ENCODE peak calls at places on chromosomes 6 and 20, in nine cellular contexts. One of them, this sample, is unnamed.

GRCh38 chr20:50601511-50602431 is 89.6 kb downstream of the RIPOR3 start:
- DNase-seq in fibroblast of mammary gland: no peak
- DNase-seq in NCI-H1436: no peak
- DNase-seq in G401: no peak
- DNase-seq in neural crest cell: no peak
- DNase-seq in H9: no peak
- DNase-seq in stimulated activated CD4-positive, alpha-beta T cell treated with anti-CD3 and anti-CD28 coated beads, Interleukin-2, amount 100 ng/mL, for 48 hours: no peak
- DNase-seq in aorta: no peak
- DNase-seq in HFFc6: no peak
- DNase-seq in this sample: no peak

GRCh38 chr6:138695193-138695592 is 78.4 kb upstream of the CCDC28A start:
- DNase-seq in H9: no peak
- DNase-seq in stimulated activated CD4-positive, alpha-beta T cell treated with anti-CD3 and anti-CD28 coated beads, Interleukin-2, amount 100 ng/mL, for 48 hours: no peak
- DNase-seq in HFFc6: no peak
- DNase-seq in NCI-H1436: no peak
- DNase-seq in neural crest cell: no peak
- DNase-seq in G401: no peak
- DNase-seq in aorta: no peak
- DNase-seq in fibroblast of mammary gland: peak
- DNase-seq in this sample: no peak

GRCh38 chr6:100344321-100344720 is 120.4 kb downstream of the SIM1 start:
- DNase-seq in aorta: no peak
- DNase-seq in G401: no peak
- DNase-seq in NCI-H1436: no peak
- DNase-seq in H9: no peak
- DNase-seq in fibroblast of mammary gland: no peak
- DNase-seq in HFFc6: no peak
- DNase-seq in neural crest cell: no peak
- DNase-seq in stimulated activated CD4-positive, alpha-beta T cell treated with anti-CD3 and anti-CD28 coated beads, Interleukin-2, amount 100 ng/mL, for 48 hours: no peak
- DNase-seq in this sample: no peak

GRCh38 chr6:80280258-80281010 is 174.0 kb downstream of the BCKDHB start:
- DNase-seq in stimulated activated CD4-positive, alpha-beta T cell treated with anti-CD3 and anti-CD28 coated beads, Interleukin-2, amount 100 ng/mL, for 48 hours: no peak
- DNase-seq in neural crest cell: no peak
- DNase-seq in fibroblast of mammary gland: peak
- DNase-seq in G401: no peak
- DNase-seq in HFFc6: peak
- DNase-seq in NCI-H1436: no peak
- DNase-seq in H9: no peak
- DNase-seq in aorta: no peak
- DNase-seq in this sample: no peak

GRCh38 chr6:4085329-4085695 is 6.4 kb upstream of the FAM217A start:
- DNase-seq in neural crest cell: no peak
- DNase-seq in HFFc6: peak
- DNase-seq in G401: no peak
- DNase-seq in fibroblast of mammary gland: peak
- DNase-seq in aorta: no peak
- DNase-seq in stimulated activated CD4-positive, alpha-beta T cell treated with anti-CD3 and anti-CD28 coated beads, Interleukin-2, amount 100 ng/mL, for 48 hours: no peak
- DNase-seq in H9: no peak
- DNase-seq in NCI-H1436: no peak
- DNase-seq in this sample: no peak

GRCh38 chr6:26420607-26421235 is 18.6 kb downstream of the BTN3A1 start:
- DNase-seq in H9: peak
- DNase-seq in stimulated activated CD4-positive, alpha-beta T cell treated with anti-CD3 and anti-CD28 coated beads, Interleukin-2, amount 100 ng/mL, for 48 hours: no peak
- DNase-seq in neural crest cell: peak
- DNase-seq in NCI-H1436: no peak
- DNase-seq in HFFc6: peak
- DNase-seq in aorta: no peak
- DNase-seq in G401: peak
- DNase-seq in fibroblast of mammary gland: peak
- DNase-seq in this sample: no peak

GRCh38 chr20:63360850-63361497 is at the start of gene CHRNA4:
- DNase-seq in fibroblast of mammary gland: no peak
- DNase-seq in G401: no peak
- DNase-seq in H9: no peak
- DNase-seq in HFFc6: no peak
- DNase-seq in neural crest cell: no peak
- DNase-seq in stimulated activated CD4-positive, alpha-beta T cell treated with anti-CD3 and anti-CD28 coated beads, Interleukin-2, amount 100 ng/mL, for 48 hours: no peak
- DNase-seq in aorta: no peak
- DNase-seq in NCI-H1436: peak
- DNase-seq in this sample: no peak

GRCh38 chr6:33981861-33982260 is 164.0 kb downstream of the GRM4 start:
- DNase-seq in aorta: no peak
- DNase-seq in neural crest cell: no peak
- DNase-seq in stimulated activated CD4-positive, alpha-beta T cell treated with anti-CD3 and anti-CD28 coated beads, Interleukin-2, amount 100 ng/mL, for 48 hours: no peak
- DNase-seq in fibroblast of mammary gland: no peak
- DNase-seq in HFFc6: no peak
- DNase-seq in NCI-H1436: no peak
- DNase-seq in H9: no peak
- DNase-seq in G401: no peak
- DNase-seq in this sample: no peak

GRCh38 chr6:148885920-148886845 is 139.4 kb downstream of the UST start:
- DNase-seq in HFFc6: no peak
- DNase-seq in NCI-H1436: no peak
- DNase-seq in G401: peak
- DNase-seq in neural crest cell: no peak
- DNase-seq in fibroblast of mammary gland: no peak
- DNase-seq in aorta: no peak
- DNase-seq in stimulated activated CD4-positive, alpha-beta T cell treated with anti-CD3 and anti-CD28 coated beads, Interleukin-2, amount 100 ng/mL, for 48 hours: no peak
- DNase-seq in H9: no peak
- DNase-seq in this sample: no peak

GRCh38 chr6:127924440-127924839 is 23.6 kb upstream of the THEMIS start:
- DNase-seq in HFFc6: no peak
- DNase-seq in stimulated activated CD4-positive, alpha-beta T cell treated with anti-CD3 and anti-CD28 coated beads, Interleukin-2, amount 100 ng/mL, for 48 hours: no peak
- DNase-seq in NCI-H1436: no peak
- DNase-seq in fibroblast of mammary gland: peak
- DNase-seq in aorta: no peak
- DNase-seq in H9: no peak
- DNase-seq in neural crest cell: no peak
- DNase-seq in G401: no peak
- DNase-seq in this sample: no peak

GRCh38 chr6:20031342-20031741 is 180.9 kb downstream of the MBOAT1 start:
- DNase-seq in fibroblast of mammary gland: no peak
- DNase-seq in aorta: no peak
- DNase-seq in H9: no peak
- DNase-seq in HFFc6: no peak
- DNase-seq in neural crest cell: no peak
- DNase-seq in G401: no peak
- DNase-seq in stimulated activated CD4-positive, alpha-beta T cell treated with anti-CD3 and anti-CD28 coated beads, Interleukin-2, amount 100 ng/mL, for 48 hours: no peak
- DNase-seq in NCI-H1436: no peak
- DNase-seq in this sample: no peak

GRCh38 chr6:491233-491632 is 99.7 kb downstream of the IRF4 start:
- DNase-seq in neural crest cell: no peak
- DNase-seq in aorta: no peak
- DNase-seq in NCI-H1436: no peak
- DNase-seq in stimulated activated CD4-positive, alpha-beta T cell treated with anti-CD3 and anti-CD28 coated beads, Interleukin-2, amount 100 ng/mL, for 48 hours: no peak
- DNase-seq in HFFc6: no peak
- DNase-seq in G401: no peak
- DNase-seq in fibroblast of mammary gland: no peak
- DNase-seq in H9: no peak
- DNase-seq in this sample: no peak

GRCh38 chr20:32010666-32011065 is 428 bp downstream of the CCM2L start:
- DNase-seq in neural crest cell: no peak
- DNase-seq in NCI-H1436: no peak
- DNase-seq in G401: no peak
- DNase-seq in fibroblast of mammary gland: no peak
- DNase-seq in H9: peak
- DNase-seq in aorta: no peak
- DNase-seq in HFFc6: no peak
- DNase-seq in stimulated activated CD4-positive, alpha-beta T cell treated with anti-CD3 and anti-CD28 coated beads, Interleukin-2, amount 100 ng/mL, for 48 hours: no peak
- DNase-seq in this sample: no peak

GRCh38 chr6:135901776-135902524 is 50.4 kb downstream of the PDE7B start:
- DNase-seq in neural crest cell: no peak
- DNase-seq in HFFc6: peak
- DNase-seq in aorta: no peak
- DNase-seq in fibroblast of mammary gland: peak
- DNase-seq in H9: no peak
- DNase-seq in stimulated activated CD4-positive, alpha-beta T cell treated with anti-CD3 and anti-CD28 coated beads, Interleukin-2, amount 100 ng/mL, for 48 hours: no peak
- DNase-seq in NCI-H1436: no peak
- DNase-seq in G401: no peak
- DNase-seq in this sample: no peak

GRCh38 chr6:154276810-154277577 is 79.6 kb downstream of the IPCEF1 start:
- DNase-seq in aorta: no peak
- DNase-seq in NCI-H1436: peak
- DNase-seq in stimulated activated CD4-positive, alpha-beta T cell treated with anti-CD3 and anti-CD28 coated beads, Interleukin-2, amount 100 ng/mL, for 48 hours: no peak
- DNase-seq in G401: peak
- DNase-seq in HFFc6: no peak
- DNase-seq in H9: no peak
- DNase-seq in fibroblast of mammary gland: peak
- DNase-seq in neural crest cell: no peak
- DNase-seq in this sample: peak

GRCh38 chr6:28817808-28818145 is 106.0 kb downstream of the TRIM27 start:
- DNase-seq in G401: no peak
- DNase-seq in fibroblast of mammary gland: no peak
- DNase-seq in NCI-H1436: no peak
- DNase-seq in neural crest cell: no peak
- DNase-seq in HFFc6: no peak
- DNase-seq in H9: no peak
- DNase-seq in aorta: no peak
- DNase-seq in stimulated activated CD4-positive, alpha-beta T cell treated with anti-CD3 and anti-CD28 coated beads, Interleukin-2, amount 100 ng/mL, for 48 hours: no peak
- DNase-seq in this sample: no peak

GRCh38 chr6:80607814-80608391 is 501.4 kb downstream of the BCKDHB start:
- DNase-seq in neural crest cell: no peak
- DNase-seq in aorta: no peak
- DNase-seq in H9: no peak
- DNase-seq in fibroblast of mammary gland: peak
- DNase-seq in G401: peak
- DNase-seq in NCI-H1436: no peak
- DNase-seq in stimulated activated CD4-positive, alpha-beta T cell treated with anti-CD3 and anti-CD28 coated beads, Interleukin-2, amount 100 ng/mL, for 48 hours: no peak
- DNase-seq in HFFc6: peak
- DNase-seq in this sample: no peak

This sample was measured in NCI-H2081 treated with DMSO at 0.1 percent for 48 hours.